ENCODE peak calls at places on chromosomes 13 and 19, in eight cellular contexts. C, O, L, Q, G, T, J and K are unnamed samples.

GRCh38 chr19:48600679-48601382 is 5.7 kb upstream of the SPACA4 start:
- DNase-seq in O (no peak), Q (no peak), J (no peak), C (no peak), T (no peak), L (no peak), G (no peak), K (no peak)

GRCh38 chr13:50227356-50227755 is 212.1 kb downstream of the KCNRG start:
- DNase-seq in Q (no peak), J (no peak), T (no peak), G (no peak), L (no peak), O (no peak), C (no peak), K (no peak)

GRCh38 chr19:37936166-37936565 is 29.2 kb downstream of the SIPA1L3 start:
- DNase-seq in Q (no peak), T (no peak), C (no peak), J (no peak), G (no peak), O (no peak), L (peak), K (peak)

GRCh38 chr13:89910166-89910565 is 1437.3 kb upstream of the MIR17HG start:
- DNase-seq in G (no peak), L (no peak), Q (peak), J (no peak), C (no peak), O (no peak), T (no peak), K (no peak)

GRCh38 chr13:94558721-94559120 is 37.2 kb downstream of the TGDS start:
- DNase-seq in L (no peak), C (no peak), T (no peak), G (no peak), J (no peak), Q (no peak), O (no peak), K (no peak)

GRCh38 chr13:95039415-95039814 is 261.8 kb downstream of the ABCC4 start:
- DNase-seq in J (no peak), T (no peak), L (no peak), Q (no peak), O (no peak), C (peak), G (no peak), K (no peak)

GRCh38 chr19:55377356-55378131 is 918 bp downstream of the TMEM190 start:
- DNase-seq in G (no peak), C (no peak), T (no peak), Q (no peak), L (no peak), J (no peak), O (no peak), K (no peak)

GRCh38 chr13:109785892-109786450 is 412 bp downstream of the IRS2 start:
- DNase-seq in L (no peak), Q (peak), G (no peak), C (no peak), J (no peak), O (no peak), T (no peak), K (peak)

GRCh38 chr19:46192990-46193650 is 36.4 kb upstream of the IGFL1 start:
- DNase-seq in Q (no peak), C (peak), O (no peak), L (peak), G (no peak), T (peak), J (peak), K (peak)

GRCh38 chr13:100100115-100100879 is 11.4 kb downstream of the PCCA start:
- DNase-seq in C (peak), L (peak), Q (no peak), T (peak), G (no peak), O (peak), J (no peak), K (peak)

GRCh38 chr13:47853236-47853635 is 147.8 kb downstream of the SUCLA2 start:
- DNase-seq in G (no peak), Q (no peak), C (peak), O (no peak), J (no peak), T (no peak), L (no peak), K (no peak)

GRCh38 chr19:46660008-46660517 is 919 bp downstream of the DACT3 start:
- DNase-seq in L (no peak), G (no peak), O (peak), T (no peak), Q (no peak), J (no peak), C (no peak), K (peak)

GRCh38 chr13:25886438-25887214 is 165.2 kb downstream of the SHISA2 start:
- DNase-seq in L (no peak), C (peak), T (no peak), Q (no peak), G (no peak), J (no peak), O (no peak), K (peak)

GRCh38 chr13:50676602-50677001 is 166.9 kb downstream of the DLEU7 start:
- DNase-seq in G (no peak), L (peak), J (no peak), Q (no peak), O (no peak), T (no peak), C (peak), K (peak)

GRCh38 chr19:56639217-56639616 is 3.7 kb upstream of the SMIM17 start:
- DNase-seq in L (no peak), C (no peak), J (no peak), O (no peak), T (no peak), Q (no peak), G (no peak), K (no peak)

GRCh38 chr13:109235901-109236300 is 550.5 kb downstream of the IRS2 start:
- DNase-seq in O (no peak), Q (no peak), J (no peak), T (no peak), G (no peak), C (no peak), L (no peak), K (no peak)

GRCh38 chr13:39600766-39601165 is 2.2 kb downstream of the LHFPL6 start:
- DNase-seq in Q (peak), O (peak), C (peak), T (no peak), L (no peak), G (no peak), J (no peak), K (no peak)

GRCh38 chr13:25037057-25037813 is 58.7 kb upstream of the PABPC3 start:
- DNase-seq in L (peak), Q (no peak), J (no peak), O (peak), T (no peak), G (peak), C (peak), K (peak)

GRCh38 chr19:50548191-50549058 is 19.8 kb downstream of the LRRC4B start:
- DNase-seq in L (no peak), T (no peak), C (no peak), G (no peak), Q (no peak), O (no peak), J (no peak), K (no peak)

GRCh38 chr19:45863840-45864628 is at the start of gene FOXA3:
- DNase-seq in O (no peak), C (no peak), J (peak), G (peak), Q (peak), L (peak), T (peak), K (peak)

GRCh38 chr13:26168276-26168814 is 53.8 kb downstream of the RNF6 start:
- DNase-seq in L (no peak), O (no peak), T (no peak), J (no peak), C (peak), Q (no peak), G (no peak), K (peak)

GRCh38 chr13:105442040-105442439 is 1093.4 kb downstream of the EFNB2 start:
- DNase-seq in J (no peak), Q (no peak), T (no peak), L (no peak), C (no peak), O (no peak), G (no peak), K (no peak)

GRCh38 chr13:110957181-110957884 is 42.5 kb upstream of the ANKRD10 start:
- DNase-seq in L (no peak), J (no peak), T (no peak), G (no peak), O (no peak), C (no peak), Q (no peak), K (no peak)
- TF ChIP-seq CTCF in L (no peak), J (no peak), T (no peak), G (peak), O (no peak), C (peak), Q (no peak), K (peak)

GRCh38 chr19:19775891-19776205 is 42.9 kb upstream of the ZNF14 start:
- DNase-seq in L (no peak), Q (no peak), G (no peak), T (no peak), J (no peak), C (no peak), O (no peak), K (no peak)

GRCh38 chr19:19777692-19778091 is 43.9 kb downstream of the ZNF506 start:
- DNase-seq in J (no peak), G (no peak), O (no peak), L (no peak), C (no peak), T (no peak), Q (no peak), K (no peak)

GRCh38 chr19:19774354-19775033 is 41.6 kb upstream of the ZNF14 start:
- DNase-seq in O (no peak), C (no peak), T (no peak), G (no peak), J (no peak), Q (no peak), L (no peak), K (no peak)

GRCh38 chr19:19778666-19779065 is 42.9 kb downstream of the ZNF506 start:
- DNase-seq in G (no peak), T (no peak), C (no peak), O (no peak), J (no peak), L (no peak), Q (no peak), K (no peak)

GRCh38 chr19:19776206-19777008 is 43.5 kb upstream of the ZNF14 start:
- DNase-seq in Q (peak), G (peak), T (peak), C (peak), J (peak), L (peak), O (peak), K (peak)
- TF ChIP-seq CTCF in Q (peak), G (no peak), T (no peak), C (peak), J (no peak), L (no peak), O (no peak), K (no peak)

DNA sequence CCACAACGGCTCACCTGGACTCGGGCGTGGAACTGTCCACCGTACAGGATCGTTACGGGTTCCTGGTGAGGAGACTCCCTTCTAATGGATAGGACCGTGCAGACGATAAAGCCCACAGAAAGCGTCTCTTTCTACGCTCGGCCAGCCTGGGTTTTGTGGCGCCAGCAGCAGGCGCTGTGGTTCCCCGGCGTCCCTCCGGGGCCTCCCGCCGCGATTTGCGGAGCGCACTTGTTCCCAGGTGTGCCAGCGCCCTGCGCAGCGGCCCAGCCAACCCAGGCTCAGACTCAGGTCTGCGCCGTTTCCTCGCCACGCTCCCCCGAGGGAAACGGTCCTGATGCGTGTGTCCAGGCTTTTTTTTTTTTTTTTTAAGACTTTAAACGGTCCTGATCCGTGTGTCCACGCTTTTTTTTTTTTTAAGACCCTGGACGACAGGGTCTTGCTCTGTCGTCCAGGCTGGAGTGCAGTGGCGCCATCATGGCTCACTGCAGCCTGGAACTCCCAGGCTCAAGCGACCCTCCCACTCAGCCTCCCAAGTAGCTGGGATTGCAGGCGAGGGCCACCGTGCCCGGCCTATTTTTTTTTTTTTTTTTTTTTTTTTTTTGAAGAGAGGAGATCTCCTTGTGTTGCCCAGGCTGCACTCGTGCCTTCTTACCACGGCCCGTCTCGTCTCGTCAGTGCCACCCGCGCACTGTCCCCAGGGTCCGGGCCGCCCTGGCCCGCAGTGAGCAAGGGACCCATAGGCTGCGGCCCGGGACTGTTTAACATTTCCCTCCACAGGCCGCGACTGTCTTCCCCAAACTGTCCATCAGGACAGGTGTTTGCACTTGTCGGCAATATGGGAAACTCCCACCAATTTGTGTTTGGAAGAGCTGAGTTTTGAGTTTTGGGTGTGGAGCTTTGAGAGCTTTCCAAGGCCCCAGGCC is 23.8 kb downstream of the GJA3 start:
- DNase-seq in G (peak), C (no peak), T (peak), J (no peak), Q (peak), L (peak), O (no peak), K (peak)
- TF ChIP-seq CTCF in G (peak), C (peak), T (peak), J (no peak), Q (peak), L (no peak), O (no peak), K (peak)

DNA sequence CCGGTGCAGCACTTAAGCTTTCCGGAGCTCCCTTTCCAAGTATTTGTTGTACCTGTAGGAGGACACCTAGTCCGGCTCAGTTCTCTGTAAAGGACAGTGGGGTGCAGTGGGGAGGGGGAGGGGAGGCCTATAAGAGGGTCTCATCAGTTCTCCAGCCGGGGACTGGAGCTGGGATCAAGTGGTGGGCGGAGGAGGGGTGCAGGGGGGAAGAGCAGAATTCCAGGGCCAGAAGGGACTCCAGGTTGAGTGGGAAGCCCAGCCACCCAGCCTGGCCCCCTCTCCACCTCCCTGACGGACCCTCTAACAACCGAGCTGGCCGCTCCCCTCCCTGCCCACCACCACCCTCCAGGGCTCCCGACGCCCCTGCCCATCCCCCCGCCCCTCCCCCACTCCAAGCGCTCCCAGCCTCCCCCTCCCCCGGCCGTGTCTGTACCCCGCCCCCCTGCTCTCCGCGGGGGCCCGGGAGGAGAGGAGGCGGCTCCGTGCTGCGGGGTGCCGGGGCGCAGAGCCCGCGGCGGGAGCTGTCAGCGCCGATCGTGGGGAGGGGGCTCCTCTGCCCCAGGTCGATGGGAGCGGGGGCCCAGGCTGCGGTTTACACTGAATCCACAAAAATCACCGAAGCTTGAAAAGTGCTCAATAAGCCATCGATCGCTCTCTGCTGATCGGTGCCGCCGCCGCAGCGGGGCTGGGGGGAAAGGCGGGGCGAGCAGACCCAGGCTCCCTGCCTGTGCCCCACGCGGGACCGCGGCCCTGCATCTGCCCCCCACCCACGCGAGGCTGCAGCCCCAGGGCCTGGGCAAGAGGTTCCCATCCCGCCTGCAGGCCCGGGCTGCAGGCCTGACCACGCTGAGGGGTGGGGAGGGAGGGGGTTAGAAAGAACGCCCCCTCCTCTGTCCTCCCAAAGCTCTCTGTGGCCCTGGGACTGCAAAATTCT is 34.7 kb upstream of the ONECUT3 start:
- DNase-seq in J (no peak), C (no peak), G (no peak), O (no peak), Q (no peak), L (no peak), T (no peak), K (no peak)
- TF ChIP-seq CTCF in J (no peak), C (no peak), G (no peak), O (no peak), Q (no peak), L (no peak), T (no peak), K (no peak)

GRCh38 chr13:23320926-23321533 is 112.5 kb downstream of the SACS start:
- DNase-seq in C (no peak), T (no peak), G (no peak), O (no peak), Q (no peak), J (no peak), L (no peak), K (no peak)
- TF ChIP-seq CTCF in C (no peak), T (no peak), G (no peak), O (no peak), Q (no peak), J (no peak), L (no peak), K (no peak)

GRCh38 chr19:10294368-10294697 is 4.6 kb downstream of the ICAM5 start:
- DNase-seq in C (no peak), L (no peak), Q (no peak), O (no peak), T (no peak), J (no peak), G (no peak), K (no peak)
- TF ChIP-seq CTCF in C (peak), L (no peak), Q (no peak), O (no peak), T (no peak), J (no peak), G (no peak), K (no peak)

GRCh38 chr19:14073925-14074838 is 1.6 kb downstream of the MISP3 start:
- DNase-seq in T (no peak), C (no peak), O (no peak), L (peak), Q (no peak), J (no peak), G (no peak), K (peak)
- TF ChIP-seq CTCF in T (no peak), C (no peak), O (no peak), L (no peak), Q (no peak), J (no peak), G (no peak), K (no peak)

GRCh38 chr19:41883821-41884733 is 1.1 kb downstream of the ARHGEF1 start:
- DNase-seq in C (peak), Q (peak), G (peak), L (peak), J (peak), O (peak), T (peak), K (peak)

GRCh38 chr19:41889896-41890295 is 6.9 kb downstream of the ARHGEF1 start:
- DNase-seq in J (no peak), G (no peak), C (no peak), L (no peak), O (no peak), T (no peak), Q (no peak), K (no peak)

GRCh38 chr19:41886761-41887710 is 4.1 kb downstream of the ARHGEF1 start:
- DNase-seq in T (no peak), O (no peak), J (no peak), Q (no peak), L (no peak), G (no peak), C (no peak), K (no peak)

GRCh38 chr19:41888926-41889325 is 5.9 kb downstream of the ARHGEF1 start:
- DNase-seq in J (no peak), O (no peak), G (no peak), T (no peak), L (no peak), Q (no peak), C (no peak), K (no peak)

GRCh38 chr19:41887711-41888382 is 4.9 kb downstream of the ARHGEF1 start:
- DNase-seq in O (no peak), Q (no peak), G (peak), T (no peak), J (no peak), L (peak), C (no peak), K (peak)
- TF ChIP-seq CTCF in O (no peak), Q (no peak), G (peak), T (no peak), J (no peak), L (peak), C (peak), K (peak)